ENCODE peak calls at places on chromosome 20, in six cellular contexts. D is endothelial cell of umbilical vein, H is IMR-90, M is uterus, W is prostate gland, V is A549. G is an unnamed sample.

GRCh38 chr20:53445276-53445675 is 148.4 kb downstream of the ZNF217 start:
- DNase-seq in D (no peak), H (no peak), M (no peak), W (no peak), V (no peak), G (no peak)

GRCh38 chr20:16064991-16065707 is 508.1 kb downstream of the KIF16B start:
- DNase-seq in D (no peak), H (no peak), M (no peak), W (no peak), V (no peak), G (no peak)

GRCh38 chr20:62694106-62694505 is 14.5 kb upstream of the NTSR1 start:
- DNase-seq in D (no peak), H (no peak), M (no peak), W (no peak), V (no peak), G (no peak)

GRCh38 chr20:14921546-14921945 is 584.1 kb upstream of the FLRT3 start:
- DNase-seq in D (peak), H (no peak), M (no peak), W (no peak), V (no peak), G (no peak)

GRCh38 chr20:61989741-61990140 is 75.9 kb downstream of the TAF4 start:
- DNase-seq in D (no peak), H (no peak), M (no peak), W (no peak), V (no peak), G (no peak)

GRCh38 chr20:25191051-25191450 is 4.5 kb upstream of the ENTPD6 start:
- DNase-seq in D (no peak), H (no peak), M (no peak), W (no peak), V (no peak), G (no peak)

GRCh38 chr20:56175884-56176283 is 72.6 kb upstream of the MC3R start:
- DNase-seq in D (no peak), H (no peak), M (no peak), W (no peak), V (no peak), G (no peak)

GRCh38 chr20:24950836-24951525 is 1.9 kb downstream of the CST7 start:
- DNase-seq in D (no peak), H (no peak), M (no peak), W (no peak), V (no peak), G (no peak)

GRCh38 chr20:64168381-64169088 is 4.3 kb downstream of the MYT1 start:
- DNase-seq in D (no peak), H (no peak), M (no peak), W (no peak), V (no peak), G (no peak)

GRCh38 chr20:44051661-44052000 is 135.4 kb downstream of the JPH2 start:
- DNase-seq in D (no peak), H (no peak), M (no peak), W (no peak), V (no peak), G (no peak)

GRCh38 chr20:54268941-54269340 is 61.1 kb downstream of the PFDN4 start:
- DNase-seq in D (no peak), H (no peak), M (no peak), W (no peak), V (no peak), G (no peak)

GRCh38 chr20:63249891-63250290 is 4.4 kb downstream of the NKAIN4 start:
- DNase-seq in D (no peak), H (no peak), M (no peak), W (no peak), V (no peak), G (no peak)

GRCh38 chr20:25310921-25311728 is 63.2 kb downstream of the PYGB start:
- DNase-seq in D (no peak), H (peak), M (no peak), W (no peak), V (no peak), G (peak)

GRCh38 chr20:9949563-9949962 is 85.2 kb upstream of the ANKEF1 start:
- DNase-seq in D (peak), H (no peak), M (no peak), W (no peak), V (no peak), G (no peak)

GRCh38 chr20:50515471-50516106 is 5.4 kb downstream of the PTPN1 start:
- DNase-seq in D (no peak), H (no peak), M (no peak), W (no peak), V (no peak), G (no peak)

GRCh38 chr20:14609328-14610221 is 272.2 kb upstream of the FLRT3 start:
- DNase-seq in D (no peak), H (no peak), M (no peak), W (no peak), V (peak), G (no peak)

GRCh38 chr20:56628015-56628872 is 862 bp upstream of the TFAP2C start:
- DNase-seq in D (no peak), H (no peak), M (no peak), W (no peak), V (peak), G (no peak)

GRCh38 chr20:4740774-4741431 is 19.2 kb downstream of the PRND start:
- DNase-seq in D (peak), H (peak), M (peak), W (no peak), V (peak), G (peak)

GRCh38 chr20:20065366-20065765 is 13.0 kb downstream of the CFAP61 start:
- DNase-seq in D (no peak), H (no peak), M (no peak), W (no peak), V (no peak), G (no peak)

GRCh38 chr20:701401-702129 is 26.0 kb upstream of the SCRT2 start:
- DNase-seq in D (no peak), H (no peak), M (no peak), W (peak), V (no peak), G (no peak)

GRCh38 chr20:11777861-11778570 is 139.7 kb upstream of the BTBD3 start:
- DNase-seq in D (peak), H (peak), M (no peak), W (no peak), V (no peak), G (no peak)

GRCh38 chr20:19618711-19619110 is 139.3 kb upstream of the RIN2 start:
- DNase-seq in D (no peak), H (no peak), M (no peak), W (no peak), V (no peak), G (no peak)

GRCh38 chr20:56952258-56952929 is 314.0 kb downstream of the BMP7 start:
- DNase-seq in D (no peak), H (no peak), M (no peak), W (no peak), V (no peak), G (no peak)

GRCh38 chr20:63461364-63461763 is 11.1 kb downstream of the KCNQ2 start:
- DNase-seq in D (no peak), H (no peak), M (no peak), W (no peak), V (no peak), G (no peak)

GRCh38 chr20:41003143-41003932 is 25.3 kb upstream of the TOP1 start:
- DNase-seq in D (peak), H (peak), M (peak), W (peak), V (peak), G (peak)

GRCh38 chr20:44642203-44643153 is 9.0 kb downstream of the ADA start:
- DNase-seq in D (peak), H (peak), M (peak), W (peak), V (peak), G (peak)

GRCh38 chr20:11989018-11989771 is 71.5 kb downstream of the BTBD3 start:
- DNase-seq in D (no peak), H (no peak), M (no peak), W (no peak), V (no peak), G (no peak)

GRCh38 chr20:6058684-6059295 is 4.9 kb upstream of the LRRN4 start:
- DNase-seq in D (no peak), H (no peak), M (no peak), W (no peak), V (no peak), G (no peak)

GRCh38 chr20:62953839-62954703 is 1.6 kb downstream of the SLC17A9 start:
- DNase-seq in D (peak), H (peak), M (peak), W (peak), V (no peak), G (peak)

GRCh38 chr20:3233991-3234498 is 4.9 kb downstream of the SLC4A11 start:
- DNase-seq in D (no peak), H (no peak), M (no peak), W (no peak), V (no peak), G (no peak)

GRCh38 chr20:24605937-24606455 is 136.6 kb downstream of the SYNDIG1 start:
- DNase-seq in D (no peak), H (no peak), M (no peak), W (no peak), V (no peak), G (no peak)

GRCh38 chr20:43536817-43537440 is 21.9 kb upstream of the SGK2 start:
- DNase-seq in D (no peak), H (peak), M (no peak), W (no peak), V (no peak), G (no peak)

GRCh38 chr20:61797971-61798411 is 267.7 kb downstream of the TAF4 start:
- DNase-seq in D (no peak), H (no peak), M (no peak), W (no peak), V (no peak), G (no peak)

GRCh38 chr20:34262488-34263288 is 21.5 kb downstream of the ASIP start:
- DNase-seq in D (no peak), H (peak), M (peak), W (no peak), V (no peak), G (no peak)
- H3K27ac ChIP-seq in D (no peak), H (peak), M (peak), W (peak), V (no peak), G (no peak)

GRCh38 chr20:58086763-58087566 is 141.5 kb downstream of the ANKRD60 start:
- DNase-seq in D (peak), H (peak), M (peak), W (peak), V (peak), G (no peak)
- H3K27ac ChIP-seq in D (no peak), H (no peak), M (no peak), W (peak), V (peak), G (no peak)

DNA sequence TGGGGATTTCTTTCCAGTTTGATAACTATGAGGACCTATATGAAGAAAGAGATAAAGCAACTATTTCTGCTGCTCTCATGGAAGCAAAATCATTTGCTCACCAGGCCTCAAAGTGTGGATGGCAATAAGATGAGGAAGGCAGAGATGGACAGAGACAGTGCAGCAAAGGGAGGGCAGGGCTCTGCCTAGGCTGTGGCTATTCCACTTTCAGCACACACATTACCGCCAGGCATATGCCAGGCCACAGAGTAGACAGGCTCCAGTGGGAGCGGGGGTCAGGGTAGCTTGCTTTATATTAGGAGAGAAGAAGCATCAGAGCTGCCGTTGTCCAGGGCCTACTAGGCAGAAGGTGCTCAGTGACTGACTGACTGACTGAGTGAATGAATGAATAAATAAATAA is 40.9 kb downstream of the BCL2L1 start:
- DNase-seq in D (no peak), H (no peak), M (no peak), W (no peak), V (no peak), G (no peak)
- H3K27ac ChIP-seq in D (no peak), H (no peak), M (no peak), W (no peak), V (peak), G (peak)

GRCh38 chr20:23147964-23148720 is 62.0 kb upstream of the CD93 start:
- DNase-seq in D (peak), H (peak), M (no peak), W (no peak), V (peak), G (peak)

GRCh38 chr20:23146857-23147256 is 60.7 kb upstream of the CD93 start:
- DNase-seq in D (no peak), H (no peak), M (no peak), W (no peak), V (no peak), G (peak)

GRCh38 chr20:23148721-23149570 is 62.8 kb upstream of the CD93 start:
- DNase-seq in D (no peak), H (no peak), M (no peak), W (no peak), V (no peak), G (peak)

GRCh38 chr20:23146111-23146640 is 60.1 kb upstream of the CD93 start:
- DNase-seq in D (no peak), H (no peak), M (peak), W (no peak), V (no peak), G (peak)

GRCh38 chr20:23147647-23147963 is 61.5 kb upstream of the CD93 start:
- DNase-seq in D (no peak), H (no peak), M (no peak), W (no peak), V (no peak), G (no peak)
- H3K27ac ChIP-seq in D (peak), H (no peak), M (peak), W (no peak), V (peak), G (peak)

GRCh38 chr20:49281913-49282467 is 4.1 kb upstream of the ZNFX1 start:
- DNase-seq in D (no peak), H (no peak), M (no peak), W (no peak), V (no peak), G (no peak)
- H3K27ac ChIP-seq in D (peak), H (no peak), M (no peak), W (no peak), V (peak), G (no peak)

DNA sequence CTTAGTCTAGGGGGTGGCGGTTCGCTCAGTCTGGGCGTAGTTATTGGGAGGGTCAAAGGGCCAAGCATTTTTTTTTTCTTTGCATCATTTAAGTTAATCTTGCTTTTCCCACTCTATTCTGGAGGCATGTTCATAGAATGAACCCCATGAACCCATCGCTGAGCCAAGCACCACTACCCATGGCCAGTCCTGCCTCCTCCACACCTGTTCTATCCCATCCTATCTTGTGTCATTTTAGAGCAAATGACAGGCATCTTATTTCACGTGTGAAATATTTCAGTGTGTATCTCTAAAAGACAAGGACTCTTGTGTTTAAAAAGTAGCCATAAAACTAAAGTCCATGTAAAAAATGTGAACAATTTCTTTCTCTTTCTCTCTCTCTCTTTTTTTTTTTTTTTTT is 13.9 kb downstream of the SRC start:
- DNase-seq in D (no peak), H (no peak), M (no peak), W (no peak), V (no peak), G (no peak)
- H3K27ac ChIP-seq in D (no peak), H (no peak), M (no peak), W (peak), V (peak), G (no peak)

DNA sequence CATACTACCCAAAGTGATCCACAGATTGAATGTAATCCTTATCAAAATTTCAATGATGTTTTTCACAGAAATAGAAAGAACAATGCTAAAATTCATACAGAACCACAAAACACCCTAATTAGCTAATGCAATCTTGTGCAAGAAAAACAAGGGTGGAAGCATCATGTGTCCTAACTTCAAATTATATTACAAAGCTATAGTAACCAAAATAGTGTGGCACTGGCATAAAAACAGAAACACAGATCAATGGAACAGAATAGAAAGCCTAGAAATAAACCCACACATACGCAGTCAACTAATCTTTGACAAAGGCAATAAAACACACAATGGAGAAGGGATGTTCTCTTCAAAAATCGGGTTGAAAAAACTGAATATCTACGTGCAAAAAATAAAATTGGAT is 131.1 kb downstream of the TASP1 start:
- DNase-seq in D (no peak), H (no peak), M (no peak), W (no peak), V (no peak), G (no peak)
- H3K27ac ChIP-seq in D (no peak), H (no peak), M (no peak), W (no peak), V (no peak), G (no peak)

GRCh38 chr20:36158160-36158741 is 3.7 kb downstream of the EPB41L1 start:
- DNase-seq in D (no peak), H (no peak), M (no peak), W (no peak), V (no peak), G (no peak)

GRCh38 chr20:36167826-36168634 is 13.5 kb downstream of the EPB41L1 start:
- DNase-seq in D (no peak), H (peak), M (no peak), W (no peak), V (peak), G (no peak)

GRCh38 chr20:36159833-36160232 is 5.3 kb downstream of the EPB41L1 start:
- DNase-seq in D (no peak), H (no peak), M (no peak), W (no peak), V (no peak), G (no peak)

GRCh38 chr20:36157610-36158009 is 3.1 kb downstream of the EPB41L1 start:
- DNase-seq in D (no peak), H (no peak), M (no peak), W (no peak), V (no peak), G (no peak)

GRCh38 chr20:36162272-36162966 is 7.9 kb downstream of the EPB41L1 start:
- DNase-seq in D (no peak), H (peak), M (no peak), W (no peak), V (no peak), G (no peak)
- H3K27ac ChIP-seq in D (no peak), H (no peak), M (no peak), W (no peak), V (peak), G (no peak)

DNA sequence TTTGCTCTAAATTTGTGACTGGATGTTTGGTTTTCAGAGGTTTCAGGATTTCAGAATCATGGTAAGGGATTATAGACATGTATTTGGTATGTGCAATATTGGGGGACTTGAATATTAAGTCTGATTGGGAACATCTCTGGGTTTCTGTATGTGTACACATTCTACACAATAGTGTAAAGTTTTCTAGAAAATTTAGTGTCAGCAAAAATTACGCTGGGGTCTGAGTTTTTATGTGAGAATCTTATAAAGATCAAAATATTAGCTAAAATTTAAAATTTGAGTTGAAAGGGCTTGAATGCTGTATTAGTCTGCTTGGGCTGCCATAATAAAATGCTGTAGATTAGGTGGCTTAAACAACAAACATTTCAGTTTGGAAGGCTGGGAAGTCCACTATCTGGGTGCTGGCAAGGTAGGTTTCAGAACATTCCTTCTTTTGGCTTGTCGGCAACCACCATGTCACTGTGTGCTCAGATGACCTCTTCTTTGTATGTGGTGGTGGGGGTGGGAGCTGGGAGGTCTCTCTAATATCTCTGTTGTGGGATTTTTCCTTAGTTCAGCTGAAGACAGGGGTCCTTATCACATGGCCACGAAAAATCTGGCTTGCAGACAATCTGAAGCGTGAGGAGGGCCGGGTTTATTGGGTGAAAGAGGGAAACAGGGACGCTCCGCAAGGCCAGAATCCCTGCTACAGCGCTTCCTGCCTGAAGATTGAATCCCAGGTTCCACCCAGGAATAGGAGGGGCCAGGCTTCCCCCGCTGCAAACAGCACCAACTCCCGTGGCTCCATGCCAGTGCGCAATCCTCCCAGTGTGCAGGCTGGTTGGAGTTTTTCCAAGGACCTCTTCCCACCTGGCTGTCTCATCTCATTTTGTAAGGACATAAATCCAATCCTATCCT is 299.7 kb downstream of the PLCB1 start:
- DNase-seq in D (no peak), H (no peak), M (peak), W (no peak), V (no peak), G (no peak)
- H3K27ac ChIP-seq in D (no peak), H (no peak), M (peak), W (no peak), V (no peak), G (no peak)

GRCh38 chr20:45919951-45920794 is 8.2 kb upstream of the PLTP start:
- DNase-seq in D (peak), H (peak), M (peak), W (no peak), V (no peak), G (no peak)
- H3K27ac ChIP-seq in D (peak), H (peak), M (peak), W (peak), V (no peak), G (no peak)